ENCODE peak calls at places on chromosomes 12 and 14, in four cellular contexts. One of them, this sample, is unnamed.

GRCh38 chr14:64673748-64674147 is 30.5 kb upstream of the PLEKHG3 start:
- DNase-seq in GM10248: no peak
- DNase-seq in transverse colon: no peak
- DNase-seq in OCI-LY7: no peak
- DNase-seq in this sample: no peak

GRCh38 chr14:97276573-97276972 is 479.4 kb downstream of the VRK1 start:
- DNase-seq in GM10248: no peak
- DNase-seq in transverse colon: no peak
- DNase-seq in OCI-LY7: no peak
- DNase-seq in this sample: no peak

GRCh38 chr12:87160848-87161601 is 868.2 kb downstream of the C12orf50 start:
- DNase-seq in GM10248: no peak
- DNase-seq in transverse colon: no peak
- DNase-seq in OCI-LY7: no peak
- DNase-seq in this sample: no peak

GRCh38 chr12:94374124-94374523 is 85.5 kb downstream of the CEP83 start:
- DNase-seq in GM10248: no peak
- DNase-seq in transverse colon: no peak
- DNase-seq in OCI-LY7: no peak
- DNase-seq in this sample: no peak

GRCh38 chr14:73741876-73742519 is 27.8 kb upstream of the PNMA1 start:
- DNase-seq in GM10248: no peak
- DNase-seq in transverse colon: no peak
- DNase-seq in OCI-LY7: peak
- DNase-seq in this sample: no peak

GRCh38 chr12:31117203-31118011 is 43.7 kb downstream of the DDX11 start:
- DNase-seq in GM10248: peak
- DNase-seq in transverse colon: peak
- DNase-seq in OCI-LY7: peak
- DNase-seq in this sample: peak

GRCh38 chr12:122244565-122245371 is 18.9 kb upstream of the DIABLO start:
- DNase-seq in GM10248: peak
- DNase-seq in transverse colon: no peak
- DNase-seq in OCI-LY7: no peak
- DNase-seq in this sample: no peak

GRCh38 chr12:58833844-58834243 is 86.5 kb downstream of the LRIG3 start:
- DNase-seq in GM10248: no peak
- DNase-seq in transverse colon: no peak
- DNase-seq in OCI-LY7: no peak
- DNase-seq in this sample: no peak

GRCh38 chr12:130871286-130872178 is at the start of gene RAN:
- DNase-seq in GM10248: peak
- DNase-seq in transverse colon: peak
- DNase-seq in OCI-LY7: peak
- DNase-seq in this sample: peak

GRCh38 chr14:90815817-90816662 is at the start of gene TTC7B:
- DNase-seq in GM10248: peak
- DNase-seq in transverse colon: peak
- DNase-seq in OCI-LY7: peak
- DNase-seq in this sample: peak
- TF ChIP-seq CTCF in GM10248: peak
- TF ChIP-seq CTCF in transverse colon: no peak
- TF ChIP-seq CTCF in OCI-LY7: no peak
- TF ChIP-seq CTCF in this sample: no peak

GRCh38 chr12:54022960-54023884 is 5.0 kb upstream of the HOXC6 start:
- DNase-seq in GM10248: no peak
- DNase-seq in transverse colon: no peak
- DNase-seq in OCI-LY7: no peak
- DNase-seq in this sample: no peak

GRCh38 chr12:54020587-54020969 is 7.7 kb upstream of the HOXC6 start:
- DNase-seq in GM10248: no peak
- DNase-seq in transverse colon: no peak
- DNase-seq in OCI-LY7: no peak
- DNase-seq in this sample: no peak

GRCh38 chr12:54021006-54021405 is 7.2 kb upstream of the HOXC6 start:
- DNase-seq in GM10248: no peak
- DNase-seq in transverse colon: no peak
- DNase-seq in OCI-LY7: no peak
- DNase-seq in this sample: no peak

GRCh38 chr12:54019924-54020586 is 8.2 kb upstream of the HOXC6 start:
- DNase-seq in GM10248: no peak
- DNase-seq in transverse colon: no peak
- DNase-seq in OCI-LY7: no peak
- DNase-seq in this sample: no peak

DNA sequence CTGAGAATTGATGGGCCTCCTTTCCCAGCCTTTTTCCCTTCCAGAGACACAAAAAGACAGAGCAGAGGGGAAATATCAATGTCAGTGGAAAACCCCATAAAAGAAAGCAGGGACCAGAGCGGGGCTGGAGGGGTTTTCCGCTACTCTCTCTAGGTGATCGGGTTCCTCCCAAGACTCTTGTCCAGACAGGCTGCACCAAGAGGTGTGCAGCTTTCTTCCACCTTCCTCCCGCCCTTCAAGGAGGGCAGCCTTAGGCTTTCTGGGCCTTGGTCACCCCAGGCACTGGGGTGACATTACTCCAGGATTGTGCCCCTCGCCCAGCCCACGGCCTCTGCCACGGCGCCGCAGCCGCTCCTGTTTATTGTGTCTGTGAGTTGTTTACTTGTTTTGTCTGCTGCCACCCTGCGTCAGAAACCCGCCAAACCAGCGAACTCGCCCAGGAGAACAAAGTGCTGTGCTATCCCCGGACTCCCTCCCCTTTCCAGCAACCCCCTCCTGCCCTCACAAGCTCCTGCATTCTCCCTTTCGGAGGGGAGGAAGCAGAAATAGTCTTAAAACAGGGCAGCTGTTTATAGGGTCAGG is 6.7 kb upstream of the HOXC6 start:
- DNase-seq in GM10248: no peak
- DNase-seq in transverse colon: no peak
- DNase-seq in OCI-LY7: peak
- DNase-seq in this sample: peak
- TF ChIP-seq CTCF in GM10248: peak
- TF ChIP-seq CTCF in transverse colon: no peak
- TF ChIP-seq CTCF in OCI-LY7: peak
- TF ChIP-seq CTCF in this sample: no peak

GRCh38 chr12:55516391-55516790 is 24.2 kb downstream of the OR6C68 start:
- DNase-seq in GM10248: no peak
- DNase-seq in transverse colon: no peak
- DNase-seq in OCI-LY7: no peak
- DNase-seq in this sample: no peak

GRCh38 chr12:55515696-55516095 is 23.5 kb downstream of the OR6C68 start:
- DNase-seq in GM10248: no peak
- DNase-seq in transverse colon: no peak
- DNase-seq in OCI-LY7: peak
- DNase-seq in this sample: no peak
- TF ChIP-seq CTCF in GM10248: no peak
- TF ChIP-seq CTCF in transverse colon: no peak
- TF ChIP-seq CTCF in OCI-LY7: peak
- TF ChIP-seq CTCF in this sample: no peak

GRCh38 chr12:75889214-75889613 is 142.4 kb downstream of the PHLDA1 start:
- DNase-seq in GM10248: no peak
- DNase-seq in transverse colon: no peak
- DNase-seq in OCI-LY7: no peak
- DNase-seq in this sample: peak
- TF ChIP-seq CTCF in GM10248: no peak
- TF ChIP-seq CTCF in transverse colon: no peak
- TF ChIP-seq CTCF in OCI-LY7: no peak
- TF ChIP-seq CTCF in this sample: no peak

GRCh38 chr12:3837049-3837448 is 36.1 kb downstream of the PARP11 start:
- DNase-seq in GM10248: peak
- DNase-seq in transverse colon: no peak
- DNase-seq in OCI-LY7: peak
- DNase-seq in this sample: no peak
- TF ChIP-seq CTCF in GM10248: peak
- TF ChIP-seq CTCF in transverse colon: no peak
- TF ChIP-seq CTCF in OCI-LY7: peak
- TF ChIP-seq CTCF in this sample: no peak

DNA sequence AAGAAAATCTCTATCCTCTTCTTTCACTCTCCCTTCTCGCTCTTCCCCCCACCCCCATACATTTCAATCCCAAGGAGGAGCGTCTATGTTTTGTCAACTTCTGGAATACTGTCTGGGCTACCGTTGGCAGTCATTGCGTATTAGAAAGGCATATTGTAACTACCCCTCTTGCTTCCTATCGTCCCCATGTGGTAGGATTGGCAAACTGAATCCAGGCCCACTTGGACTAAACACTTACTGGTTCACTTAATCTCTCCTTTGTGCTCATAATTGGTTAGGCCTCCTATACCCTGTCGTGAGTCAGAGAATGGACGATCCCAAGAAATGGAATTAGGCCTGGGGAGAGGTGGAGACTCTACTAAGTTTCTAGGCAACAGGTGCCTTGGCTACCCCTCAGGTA is 68.8 kb upstream of the SLC8A3 start:
- DNase-seq in GM10248: peak
- DNase-seq in transverse colon: peak
- DNase-seq in OCI-LY7: peak
- DNase-seq in this sample: peak
- TF ChIP-seq CTCF in GM10248: no peak
- TF ChIP-seq CTCF in transverse colon: no peak
- TF ChIP-seq CTCF in OCI-LY7: peak
- TF ChIP-seq CTCF in this sample: peak

GRCh38 chr12:39763894-39764176 is 144.2 kb upstream of the ABCD2 start:
- DNase-seq in GM10248: no peak
- DNase-seq in transverse colon: no peak
- DNase-seq in OCI-LY7: no peak
- DNase-seq in this sample: no peak
- TF ChIP-seq CTCF in GM10248: no peak
- TF ChIP-seq CTCF in transverse colon: no peak
- TF ChIP-seq CTCF in OCI-LY7: no peak
- TF ChIP-seq CTCF in this sample: no peak

DNA sequence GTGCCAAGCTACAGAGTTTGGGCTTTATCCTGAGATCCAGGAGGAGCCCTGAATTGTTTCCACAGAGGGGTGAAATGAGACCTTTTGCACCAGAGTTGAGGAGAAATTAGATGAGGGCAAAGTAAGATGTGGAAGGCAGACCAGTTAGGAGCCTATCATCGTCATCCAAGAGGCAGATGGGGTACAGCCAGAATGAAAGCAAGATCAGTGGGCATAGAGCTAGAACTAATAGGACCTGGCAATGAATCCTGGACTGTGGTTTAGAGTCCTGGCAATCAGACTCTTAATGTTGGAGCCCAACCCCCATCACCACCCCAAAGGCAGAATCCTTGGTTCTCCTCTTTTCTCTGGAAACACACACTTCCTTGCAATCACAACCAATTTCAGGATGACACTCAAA is 166.6 kb upstream of the HMGA2 start:
- DNase-seq in GM10248: no peak
- DNase-seq in transverse colon: no peak
- DNase-seq in OCI-LY7: no peak
- DNase-seq in this sample: no peak
- TF ChIP-seq CTCF in GM10248: no peak
- TF ChIP-seq CTCF in transverse colon: no peak
- TF ChIP-seq CTCF in OCI-LY7: no peak
- TF ChIP-seq CTCF in this sample: no peak

GRCh38 chr12:55443776-55444175 is at the start of gene OR6C2:
- DNase-seq in GM10248: no peak
- DNase-seq in transverse colon: no peak
- DNase-seq in OCI-LY7: no peak
- DNase-seq in this sample: no peak

GRCh38 chr12:55446334-55446733 is 2.5 kb downstream of the OR6C2 start:
- DNase-seq in GM10248: no peak
- DNase-seq in transverse colon: no peak
- DNase-seq in OCI-LY7: no peak
- DNase-seq in this sample: no peak
- TF ChIP-seq CTCF in GM10248: no peak
- TF ChIP-seq CTCF in transverse colon: no peak
- TF ChIP-seq CTCF in OCI-LY7: peak
- TF ChIP-seq CTCF in this sample: no peak

This sample was measured in Calu3.